ENCODE peak calls at places on chromosomes 2 and 18, in seven cellular contexts. B is nephron progenitor cell, P is K562, T is HFF-Myc, V is tibial artery, W is OCI-LY7, J is Peyer's patch. F is an unnamed sample.

GRCh38 chr2:223235986-223236385 is 184.0 kb downstream of the KCNE4 start:
- DNase-seq in T (no peak), V (no peak), W (no peak), P (no peak), J (no peak), B (no peak), F (no peak)

GRCh38 chr2:44926957-44927356 is 14.5 kb upstream of the SIX3 start:
- DNase-seq in P (no peak), V (no peak), W (no peak), T (no peak), B (no peak), J (no peak), F (no peak)

GRCh38 chr18:11992096-11992785 is 10.9 kb downstream of the IMPA2 start:
- DNase-seq in T (no peak), W (no peak), V (no peak), B (no peak), P (no peak), J (no peak), F (no peak)

GRCh38 chr2:237351046-237351445 is 62.9 kb downstream of the COL6A3 start:
- DNase-seq in V (no peak), B (peak), W (no peak), J (no peak), P (no peak), T (no peak), F (no peak)

GRCh38 chr2:173962583-173963110 is 2.5 kb downstream of the SP3 start:
- DNase-seq in V (no peak), T (no peak), B (no peak), J (no peak), W (peak), P (no peak), F (no peak)

GRCh38 chr2:88903744-88904353 is 212.4 kb downstream of the RPIA start:
- DNase-seq in J (no peak), T (peak), W (no peak), P (peak), V (no peak), B (no peak), F (no peak)

GRCh38 chr18:50924372-50924771 is 43.5 kb upstream of the ELAC1 start:
- DNase-seq in V (no peak), J (no peak), B (no peak), T (no peak), W (no peak), P (no peak), F (no peak)

GRCh38 chr2:198252472-198252871 is 448.1 kb downstream of the PLCL1 start:
- DNase-seq in W (no peak), T (no peak), B (no peak), V (no peak), J (no peak), P (no peak), F (no peak)

GRCh38 chr2:126527836-126528490 is 128.0 kb upstream of the GYPC start:
- DNase-seq in J (no peak), W (peak), T (peak), B (peak), P (peak), V (peak), F (peak)

GRCh38 chr2:224039080-224039769 is at the start of gene SERPINE2:
- DNase-seq in B (peak), T (peak), V (peak), J (peak), W (no peak), P (peak), F (peak)

GRCh38 chr2:203777030-203777429 is 70.6 kb downstream of the CD28 start:
- DNase-seq in W (no peak), V (no peak), P (no peak), B (no peak), J (no peak), T (no peak), F (no peak)

GRCh38 chr2:101190753-101191516 is 39.8 kb upstream of the TBC1D8 start:
- DNase-seq in J (no peak), W (no peak), P (no peak), B (no peak), V (no peak), T (no peak), F (no peak)

GRCh38 chr18:27007880-27008279 is 142.4 kb upstream of the AQP4 start:
- DNase-seq in T (no peak), P (no peak), J (no peak), B (no peak), W (no peak), V (no peak), F (no peak)

GRCh38 chr18:26999797-27000196 is 134.3 kb upstream of the AQP4 start:
- DNase-seq in B (no peak), P (no peak), V (no peak), T (no peak), J (no peak), W (no peak), F (no peak)

GRCh38 chr18:27008575-27008974 is 143.1 kb upstream of the AQP4 start:
- DNase-seq in P (no peak), V (no peak), T (no peak), J (no peak), W (no peak), B (no peak), F (no peak)

GRCh38 chr18:27005589-27005988 is 140.1 kb upstream of the AQP4 start:
- DNase-seq in V (no peak), W (peak), J (no peak), B (no peak), T (no peak), P (no peak), F (no peak)

DNA sequence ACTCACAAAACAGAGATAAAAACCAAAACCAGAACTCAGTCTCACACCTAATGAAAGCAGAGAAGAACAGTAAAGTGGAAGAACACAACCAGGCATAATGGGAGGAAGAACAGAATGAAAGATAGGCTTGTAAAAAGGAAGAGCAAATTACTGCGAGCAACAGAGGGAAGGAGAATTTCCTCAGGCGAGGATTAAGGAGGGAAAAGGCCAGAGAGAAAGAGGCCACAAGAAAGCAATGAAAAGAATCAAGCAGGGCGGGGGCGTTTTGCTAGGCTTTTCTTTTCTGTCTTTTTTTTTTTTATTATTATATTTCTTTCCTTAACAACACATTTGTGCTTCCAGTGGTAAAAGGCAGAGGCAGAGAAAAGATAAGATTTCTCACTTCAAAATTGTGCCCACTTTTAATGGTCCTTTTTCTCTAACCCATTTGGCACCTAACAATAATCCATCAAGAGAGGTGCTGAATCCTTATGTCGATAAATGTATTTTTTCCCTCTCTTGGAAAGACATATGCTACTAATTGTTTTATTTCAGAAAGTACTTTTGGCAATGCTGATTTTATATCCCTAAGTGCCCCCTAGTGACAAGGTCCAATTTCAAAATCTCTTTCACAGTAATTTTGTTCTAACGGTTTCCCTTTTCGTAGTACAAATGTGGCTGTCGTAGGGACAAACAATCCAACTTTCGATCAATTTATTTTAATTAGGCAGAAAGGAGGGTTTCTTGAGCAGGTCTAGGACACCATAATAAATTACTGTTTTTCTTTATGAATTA is 138.7 kb upstream of the AQP4 start:
- DNase-seq in T (no peak), V (no peak), P (no peak), W (peak), J (no peak), B (no peak), F (no peak)
- TF ChIP-seq CTCF in T (no peak), V (peak), P (no peak), W (peak), J (no peak), B (no peak), F (no peak)

GRCh38 chr2:19753314-19753713 is 148.5 kb downstream of the TTC32 start:
- DNase-seq in V (no peak), J (no peak), W (no peak), P (no peak), T (peak), B (no peak), F (no peak)

GRCh38 chr2:19757586-19757985 is 144.2 kb downstream of the TTC32 start:
- DNase-seq in B (no peak), T (no peak), J (no peak), P (no peak), V (no peak), W (no peak), F (no peak)

GRCh38 chr2:19753818-19754217 is 148.0 kb downstream of the TTC32 start:
- DNase-seq in W (no peak), B (no peak), V (no peak), T (no peak), P (no peak), J (no peak), F (no peak)

GRCh38 chr2:19752500-19752899 is 149.3 kb downstream of the TTC32 start:
- DNase-seq in W (no peak), T (no peak), J (no peak), V (no peak), P (no peak), B (no peak), F (no peak)

DNA sequence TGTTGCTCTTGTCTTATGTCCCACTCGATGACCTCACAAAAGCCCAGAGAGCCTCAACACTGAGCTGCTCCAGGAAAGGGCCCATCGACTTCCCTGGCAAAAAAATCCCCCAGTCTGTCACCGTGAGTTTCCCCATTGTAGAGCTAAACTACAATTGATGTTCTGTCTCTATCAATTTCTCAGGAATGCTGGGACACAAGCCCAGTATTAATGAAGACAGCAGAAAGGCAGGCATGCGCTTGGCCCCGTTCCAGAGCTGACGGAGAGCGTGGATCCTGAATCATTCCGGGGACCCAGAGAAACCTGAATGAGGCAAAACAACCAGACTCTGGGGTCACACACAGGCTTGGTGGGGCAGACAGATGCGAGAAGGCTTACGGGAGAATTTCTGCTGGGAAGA is 146.9 kb downstream of the TTC32 start:
- DNase-seq in W (no peak), J (no peak), P (no peak), B (no peak), V (no peak), T (no peak), F (no peak)
- TF ChIP-seq CTCF in W (no peak), J (no peak), P (no peak), B (no peak), V (no peak), T (no peak), F (no peak)

DNA sequence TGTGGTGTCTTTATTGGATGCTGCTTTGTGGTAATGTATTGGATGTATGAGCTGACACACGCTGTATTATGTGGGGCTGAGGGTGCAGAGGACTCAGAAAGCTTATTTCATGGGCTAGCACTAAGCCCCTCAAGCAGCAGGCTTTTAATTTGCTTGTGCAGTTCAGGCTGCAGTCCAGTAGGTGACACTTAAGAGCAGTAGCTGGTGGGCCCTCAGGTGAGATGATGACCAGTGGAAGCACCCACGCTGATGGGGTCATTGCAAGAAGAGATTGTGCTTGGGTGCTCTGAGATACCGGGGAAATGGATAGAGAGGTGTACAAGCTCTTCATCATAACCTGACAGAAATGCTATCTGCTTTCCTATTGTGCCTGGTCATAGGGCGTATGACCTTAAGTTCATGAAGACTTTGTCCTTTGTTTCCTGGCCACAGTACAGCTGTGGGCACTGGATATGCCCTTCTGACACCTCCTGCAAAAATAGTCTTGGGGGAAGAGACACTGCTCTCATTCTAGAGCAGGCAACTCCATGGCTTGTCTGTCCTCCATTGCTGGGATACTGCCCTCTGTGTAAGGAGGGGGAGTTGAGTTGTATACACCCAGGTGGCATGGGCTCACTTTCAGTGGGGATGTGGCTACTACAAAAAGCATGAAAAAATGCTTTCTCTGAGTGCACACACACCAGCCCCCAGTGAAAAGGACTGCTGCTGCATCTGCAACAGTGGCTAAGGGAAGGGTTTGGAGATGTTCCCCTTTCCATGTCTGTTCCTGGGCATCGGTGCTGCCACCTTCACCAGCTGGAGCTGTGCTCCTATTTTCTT is 205.7 kb upstream of the ZSWIM2 start:
- DNase-seq in B (no peak), W (no peak), T (no peak), V (no peak), P (no peak), J (no peak), F (no peak)
- TF ChIP-seq CTCF in B (no peak), W (no peak), T (peak), V (no peak), P (peak), J (no peak), F (no peak)

GRCh38 chr2:229501051-229501794 is 213.1 kb downstream of the DNER start:
- DNase-seq in W (no peak), T (no peak), J (no peak), B (no peak), V (no peak), P (no peak), F (no peak)
- TF ChIP-seq CTCF in W (no peak), T (no peak), J (no peak), B (no peak), V (no peak), P (no peak), F (no peak)

GRCh38 chr18:47531759-47532158 is 280.3 kb upstream of the SKOR2 start:
- DNase-seq in T (no peak), P (peak), V (no peak), W (no peak), J (no peak), B (peak), F (no peak)
- TF ChIP-seq CTCF in T (no peak), P (peak), V (no peak), W (peak), J (no peak), B (peak), F (no peak)

DNA sequence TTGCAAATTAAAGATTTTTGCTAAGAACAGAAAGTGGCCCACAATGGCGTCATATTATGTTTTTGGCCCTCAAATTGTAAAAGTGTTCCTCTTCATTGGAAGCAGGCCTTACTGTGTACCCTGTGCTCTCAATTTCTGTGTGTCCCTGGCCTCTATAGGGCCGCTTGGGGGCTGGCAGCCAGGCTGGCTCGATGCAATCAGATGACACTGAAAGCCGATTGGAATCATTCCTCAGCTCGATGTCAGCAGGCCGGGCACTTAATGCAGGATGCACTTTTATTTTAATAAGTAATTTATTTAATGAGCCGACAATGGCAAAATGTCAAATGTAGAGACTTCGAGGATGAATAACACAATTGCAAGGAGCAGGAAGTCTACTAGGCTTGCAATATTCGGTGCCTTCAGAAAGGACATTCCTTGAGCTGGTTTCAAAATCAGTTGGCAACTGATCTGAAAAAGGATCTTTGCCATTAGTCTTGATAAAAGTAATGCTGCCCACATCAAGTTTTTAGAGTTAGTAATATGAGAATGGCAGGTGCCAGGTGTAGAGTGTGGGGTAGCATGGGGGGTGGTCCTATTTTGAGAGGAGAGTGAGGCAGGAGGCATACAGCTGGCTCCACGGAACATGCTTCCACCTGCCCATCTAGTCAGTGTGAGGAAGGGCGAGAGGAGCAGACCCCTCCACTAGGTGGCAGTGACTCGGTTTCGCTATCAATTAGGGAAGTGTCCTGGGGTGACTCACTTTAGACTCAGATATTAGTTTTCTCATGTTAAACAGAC is 80.7 kb downstream of the NABP1 start:
- DNase-seq in P (peak), V (peak), T (peak), W (peak), B (peak), J (no peak), F (peak)
- TF ChIP-seq CTCF in P (peak), V (no peak), T (peak), W (peak), B (peak), J (peak), F (no peak)

GRCh38 chr2:119311371-119311770 is 55.3 kb downstream of the C2orf76 start:
- DNase-seq in T (no peak), B (no peak), V (no peak), J (no peak), P (no peak), W (peak), F (no peak)
- TF ChIP-seq CTCF in T (no peak), B (no peak), V (no peak), J (no peak), P (peak), W (peak), F (no peak)

GRCh38 chr2:159077869-159078268 is 109.4 kb downstream of the TANC1 start:
- DNase-seq in V (no peak), T (no peak), P (no peak), B (no peak), W (no peak), J (no peak), F (no peak)
- TF ChIP-seq CTCF in V (no peak), T (no peak), P (no peak), B (no peak), W (no peak), J (no peak), F (no peak)